ENCODE peak calls at places on chromosomes 4 and X, in eight cellular contexts. A, Z, M, V, D, U, W and K are unnamed samples.

GRCh38 chr4:95545526-95545925 is 3.2 kb downstream of the UNC5C start:
- DNase-seq in A (no peak), Z (no peak), M (no peak), V (no peak), D (no peak), U (no peak), W (no peak), K (no peak)

GRCh38 chrX:69102805-69103204 is 62.4 kb downstream of the PJA1 start:
- DNase-seq in A (no peak), Z (no peak), M (no peak), V (peak; percentile 28), D (no peak), U (no peak), W (no peak), K (no peak)

GRCh38 chrX:55220119-55220794 is at the start of gene PAGE5:
- DNase-seq in A (no peak), Z (no peak), M (no peak), V (peak; percentile 50), D (peak; percentile 60), U (no peak), W (no peak), K (no peak)

GRCh38 chrX:2764766-2765666 is 13.2 kb downstream of the XG start:
- DNase-seq in A (no peak), Z (no peak), M (no peak), V (no peak), D (no peak), U (no peak), W (no peak), K (no peak)

GRCh38 chrX:3346436-3347329 is at the start of gene MXRA5:
- DNase-seq in A (no peak), Z (no peak), M (no peak), V (no peak), D (no peak), U (no peak), W (no peak), K (peak; percentile 11)

GRCh38 chrX:109578916-109579315 is 42.3 kb downstream of the NXT2 start:
- DNase-seq in A (no peak), Z (no peak), M (no peak), V (no peak), D (no peak), U (no peak), W (no peak), K (no peak)

GRCh38 chr4:61373901-61374611 is 173.9 kb downstream of the ADGRL3 start:
- DNase-seq in A (peak; percentile 41), Z (no peak), M (no peak), V (no peak), D (no peak), U (no peak), W (no peak), K (no peak)

GRCh38 chr4:173025131-173025530 is 143.5 kb upstream of the GALNT7 start:
- DNase-seq in A (peak; percentile 87), Z (no peak), M (no peak), V (no peak), D (peak; percentile 52), U (peak; percentile 22), W (no peak), K (peak; percentile 72)

GRCh38 chr4:188869581-188869980 is 730.3 kb downstream of the TRIML1 start:
- DNase-seq in A (peak; percentile 64), Z (no peak), M (no peak), V (no peak), D (no peak), U (no peak), W (no peak), K (no peak)

GRCh38 chr4:109721033-109721432 is 8.8 kb downstream of the PLA2G12A start:
- DNase-seq in A (peak; percentile 49), Z (no peak), M (no peak), V (no peak), D (peak; percentile 61), U (no peak), W (no peak), K (no peak)

GRCh38 chr4:173448557-173448918 is 49.6 kb upstream of the SCRG1 start:
- DNase-seq in A (no peak), Z (no peak), M (no peak), V (no peak), D (no peak), U (no peak), W (no peak), K (no peak)